ENCODE peak calls at places on chromosomes 5 and 9, in nine cellular contexts. Q is neural progenitor cell; N is CD8-positive, alpha-beta T cell; F is MM.1S; Z is BE2C; X is sigmoid colon; W is left ventricle myocardium inferior; A is breast epithelium; G is spleen. M is an unnamed sample.

GRCh38 chr9:92637331-92637730 is 32.6 kb downstream of the IPPK start:
- DNase-seq in Q (no peak), N (no peak), F (no peak), Z (no peak), X (peak; percentile 60), W (no peak), A (no peak), G (peak; percentile 62), M (no peak)

GRCh38 chr5:88984040-88984439 is 101.1 kb upstream of the MEF2C start:
- DNase-seq in Q (no peak), N (no peak), F (no peak), Z (no peak), X (no peak), W (no peak), A (no peak), G (no peak), M (no peak)

GRCh38 chr5:38396766-38397165 is 138.4 kb downstream of the EGFLAM start:
- DNase-seq in Q (no peak), N (no peak), F (no peak), Z (no peak), X (no peak), W (no peak), A (no peak), G (no peak), M (no peak)

GRCh38 chr5:34959323-34959722 is 30.0 kb downstream of the DNAJC21 start:
- DNase-seq in Q (no peak), N (no peak), F (peak; percentile 86), Z (no peak), X (no peak), W (no peak), A (no peak), G (no peak), M (no peak)

GRCh38 chr5:73286891-73287290 is 113.9 kb downstream of the TMEM174 start:
- DNase-seq in Q (no peak), N (no peak), F (no peak), Z (no peak), X (no peak), W (no peak), A (no peak), G (no peak), M (no peak)

GRCh38 chr5:115116001-115116400 is 53.7 kb downstream of the TRIM36 start:
- DNase-seq in Q (no peak), N (no peak), F (no peak), Z (peak; percentile 31), X (no peak), W (no peak), A (no peak), G (no peak), M (no peak)

GRCh38 chr5:113806250-113806649 is 292.8 kb downstream of the YTHDC2 start:
- DNase-seq in Q (peak; percentile 45), N (no peak), F (no peak), Z (no peak), X (no peak), W (no peak), A (no peak), G (no peak), M (no peak)

GRCh38 chr9:124448019-124448418 is 2.2 kb upstream of the ADGRD2 start:
- DNase-seq in Q (no peak), N (no peak), F (no peak), Z (no peak), X (no peak), W (peak; percentile 70), A (no peak), G (peak; percentile 77), M (no peak)

GRCh38 chr5:153959134-153959957 is 79.4 kb downstream of the FAM114A2 start:
- DNase-seq in Q (peak; percentile 84), N (no peak), F (no peak), Z (no peak), X (no peak), W (no peak), A (peak; percentile 21), G (no peak), M (no peak)

GRCh38 chr5:176650354-176650884 is 3.1 kb downstream of the TSPAN17 start:
- DNase-seq in Q (peak; percentile 57), N (no peak), F (no peak), Z (no peak), X (no peak), W (no peak), A (no peak), G (no peak), M (no peak)

GRCh38 chr5:143495124-143495523 is 91.6 kb upstream of the NR3C1 start:
- DNase-seq in Q (no peak), N (no peak), F (no peak), Z (no peak), X (no peak), W (no peak), A (no peak), G (no peak), M (no peak)

GRCh38 chr5:129459485-129460120 is 495 bp upstream of the ADAMTS19 start:
- DNase-seq in Q (peak; percentile 66), N (no peak), F (no peak), Z (no peak), X (no peak), W (peak; percentile 30), A (no peak), G (peak; percentile 68), M (peak; percentile 60)

GRCh38 chr5:77086611-77087483 is at the start of gene ZBED3:
- DNase-seq in Q (peak; percentile 91), N (peak; percentile 40), F (peak; percentile 54), Z (peak; percentile 81), X (peak; percentile 90), W (peak; percentile 61), A (peak; percentile 39), G (peak; percentile 89), M (peak; percentile 81)

GRCh38 chr9:74006935-74007334 is 490.2 kb upstream of the RORB start:
- DNase-seq in Q (peak; percentile 47), N (no peak), F (no peak), Z (no peak), X (no peak), W (no peak), A (no peak), G (no peak), M (no peak)

GRCh38 chr9:120710110-120710981 is 3.9 kb downstream of the MEGF9 start:
- DNase-seq in Q (peak; percentile 28), N (no peak), F (peak; percentile 85), Z (no peak), X (no peak), W (no peak), A (no peak), G (no peak), M (peak; percentile 59)

GRCh38 chr5:1882337-1883119 is at the start of gene IRX4:
- DNase-seq in Q (peak; percentile 62), N (no peak), F (no peak), Z (no peak), X (no peak), W (no peak), A (no peak), G (peak; percentile 66), M (no peak)

GRCh38 chr5:33794550-33795300 is 97.1 kb downstream of the ADAMTS12 start:
- DNase-seq in Q (no peak), N (no peak), F (no peak), Z (no peak), X (no peak), W (no peak), A (no peak), G (no peak), M (no peak)

GRCh38 chr5:80761176-80761575 is 106.4 kb upstream of the DHFR start:
- DNase-seq in Q (peak; percentile 4), N (no peak), F (no peak), Z (no peak), X (no peak), W (no peak), A (no peak), G (no peak), M (no peak)

GRCh38 chr9:121731090-121731489 is 79.7 kb downstream of the DAB2IP start:
- DNase-seq in Q (no peak), N (no peak), F (no peak), Z (no peak), X (no peak), W (no peak), A (no peak), G (no peak), M (no peak)

GRCh38 chr9:121734465-121734864 is 83.0 kb downstream of the DAB2IP start:
- DNase-seq in Q (no peak), N (no peak), F (no peak), Z (no peak), X (no peak), W (no peak), A (no peak), G (no peak), M (no peak)

GRCh38 chr9:121732886-121733285 is 81.5 kb downstream of the DAB2IP start:
- DNase-seq in Q (no peak), N (no peak), F (peak; percentile 36), Z (no peak), X (no peak), W (no peak), A (no peak), G (no peak), M (no peak)

GRCh38 chr9:121731919-121732318 is 80.5 kb downstream of the DAB2IP start:
- DNase-seq in Q (no peak), N (no peak), F (no peak), Z (no peak), X (no peak), W (no peak), A (no peak), G (no peak), M (no peak)

DNA sequence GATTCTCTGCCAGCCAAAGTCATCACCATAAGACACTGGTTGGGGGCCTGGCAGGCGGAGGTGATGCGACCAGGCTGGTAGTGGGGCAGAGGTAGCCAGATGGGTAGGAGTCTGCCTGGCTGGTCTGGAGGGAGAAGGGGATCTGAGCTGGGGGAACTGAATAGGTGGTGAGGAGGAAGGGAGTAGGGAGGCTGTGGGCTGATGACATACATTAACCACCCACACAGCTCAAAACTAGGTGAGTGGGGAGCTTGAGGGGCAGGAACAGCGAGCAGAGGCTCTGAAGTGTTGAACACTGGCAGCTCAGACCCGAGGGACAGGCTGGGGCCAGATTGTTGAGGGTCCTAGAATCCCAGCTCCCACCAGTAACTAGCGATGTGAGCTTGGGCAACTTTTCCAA is 80.9 kb downstream of the DAB2IP start:
- DNase-seq in Q (no peak), N (no peak), F (no peak), Z (no peak), X (no peak), W (no peak), A (no peak), G (no peak), M (no peak)
- H3K4me1 ChIP-seq in Q (peaks cover 23% of the 10 kb centered on the region), N (peaks cover 3% of the 10 kb centered on the region), F (peaks cover 10% of the 10 kb centered on the region), Z (peaks cover 6% of the 10 kb centered on the region), X (peaks cover 67% of the 10 kb centered on the region), W (peaks cover 95% of the 10 kb centered on the region), A (peaks cover 21% of the 10 kb centered on the region), G (peaks cover 68% of the 10 kb centered on the region), M (peaks cover 64% of the 10 kb centered on the region)

GRCh38 chr5:97121848-97122247 is 20.6 kb downstream of the LIX1 start:
- DNase-seq in Q (no peak), N (no peak), F (no peak), Z (no peak), X (no peak), W (no peak), A (no peak), G (no peak), M (no peak)
- H3K9me3 ChIP-seq in Q (no peaks in the 10 kb centered on the region), N (no peaks in the 10 kb centered on the region), F (no peaks in the 10 kb centered on the region), Z (no peaks in the 10 kb centered on the region), X (no peaks in the 10 kb centered on the region), W (no peaks in the 10 kb centered on the region), A (no peaks in the 10 kb centered on the region), G (no peaks in the 10 kb centered on the region), M (no peaks in the 10 kb centered on the region)

GRCh38 chr5:111737716-111738115 is 19.3 kb downstream of the NREP start:
- DNase-seq in Q (no peak), N (no peak), F (no peak), Z (no peak), X (no peak), W (no peak), A (no peak), G (no peak), M (no peak)
- H3K4me1 ChIP-seq in Q (peaks cover 31% of the 10 kb centered on the region), N (peaks cover 8% of the 10 kb centered on the region), F (peaks cover 8% of the 10 kb centered on the region), Z (no peaks in the 10 kb centered on the region), X (peaks cover 73% of the 10 kb centered on the region), W (peaks cover 82% of the 10 kb centered on the region), A (no peaks in the 10 kb centered on the region), G (peaks cover 15% of the 10 kb centered on the region), M (peaks cover 5% of the 10 kb centered on the region)

GRCh38 chr5:3659907-3660306 is 64.3 kb downstream of the IRX1 start:
- DNase-seq in Q (no peak), N (no peak), F (no peak), Z (no peak), X (no peak), W (no peak), A (no peak), G (no peak), M (no peak)
- H3K9me3 ChIP-seq in Q (no peaks in the 10 kb centered on the region), N (no peaks in the 10 kb centered on the region), F (no peaks in the 10 kb centered on the region), Z (no peaks in the 10 kb centered on the region), X (no peaks in the 10 kb centered on the region), W (no peaks in the 10 kb centered on the region), A (no peaks in the 10 kb centered on the region), G (no peaks in the 10 kb centered on the region), M (no peaks in the 10 kb centered on the region)

M was measured in Peyer's patch.